ENCODE peak calls at places on chromosomes 6 and 20, in nine cellular contexts. One of them, this sample, is unnamed.

GRCh38 chr6:116399287-116399686 is 28.5 kb downstream of the DSE start:
- ATAC-seq in left colon: no peak
- ATAC-seq in activated B cell treated with CpG ODN at 0.5 μM for 24 hours: no peak
- ATAC-seq in left lobe of liver: no peak
- ATAC-seq in mucosa of descending colon: no peak
- ATAC-seq in T-cell: no peak
- ATAC-seq in HCT116: no peak
- ATAC-seq in activated naive CD4-positive, alpha-beta T cell treated with anti-CD3 and anti-CD28 coated beads, Interleukin-2, amount 50 U/mL, for 72 hours: no peak
- ATAC-seq in activated T-cell treated with anti-CD3 and anti-CD28 coated beads, Interleukin-2, amount 50 U/mL, for 72 hours: no peak
- ATAC-seq in this sample: no peak

GRCh38 chr6:10521104-10521808 is at the start of gene GCNT2:
- ATAC-seq in HCT116: peak
- ATAC-seq in activated B cell treated with CpG ODN at 0.5 μM for 24 hours: peak
- ATAC-seq in activated naive CD4-positive, alpha-beta T cell treated with anti-CD3 and anti-CD28 coated beads, Interleukin-2, amount 50 U/mL, for 72 hours: no peak
- ATAC-seq in mucosa of descending colon: peak
- ATAC-seq in left colon: peak
- ATAC-seq in left lobe of liver: no peak
- ATAC-seq in T-cell: no peak
- ATAC-seq in activated T-cell treated with anti-CD3 and anti-CD28 coated beads, Interleukin-2, amount 50 U/mL, for 72 hours: no peak
- ATAC-seq in this sample: peak

GRCh38 chr6:140045116-140045515 is 670.7 kb upstream of the CITED2 start:
- ATAC-seq in activated naive CD4-positive, alpha-beta T cell treated with anti-CD3 and anti-CD28 coated beads, Interleukin-2, amount 50 U/mL, for 72 hours: no peak
- ATAC-seq in HCT116: no peak
- ATAC-seq in left lobe of liver: no peak
- ATAC-seq in T-cell: no peak
- ATAC-seq in activated T-cell treated with anti-CD3 and anti-CD28 coated beads, Interleukin-2, amount 50 U/mL, for 72 hours: no peak
- ATAC-seq in mucosa of descending colon: no peak
- ATAC-seq in left colon: no peak
- ATAC-seq in activated B cell treated with CpG ODN at 0.5 μM for 24 hours: no peak
- ATAC-seq in this sample: no peak

GRCh38 chr6:81362246-81362645 is 390.2 kb downstream of the TENT5A start:
- ATAC-seq in left colon: no peak
- ATAC-seq in mucosa of descending colon: no peak
- ATAC-seq in HCT116: no peak
- ATAC-seq in T-cell: no peak
- ATAC-seq in left lobe of liver: no peak
- ATAC-seq in activated T-cell treated with anti-CD3 and anti-CD28 coated beads, Interleukin-2, amount 50 U/mL, for 72 hours: no peak
- ATAC-seq in activated B cell treated with CpG ODN at 0.5 μM for 24 hours: no peak
- ATAC-seq in activated naive CD4-positive, alpha-beta T cell treated with anti-CD3 and anti-CD28 coated beads, Interleukin-2, amount 50 U/mL, for 72 hours: no peak
- ATAC-seq in this sample: no peak

GRCh38 chr20:54727490-54727889 is 252.1 kb downstream of the DOK5 start:
- ATAC-seq in left colon: no peak
- ATAC-seq in mucosa of descending colon: no peak
- ATAC-seq in activated naive CD4-positive, alpha-beta T cell treated with anti-CD3 and anti-CD28 coated beads, Interleukin-2, amount 50 U/mL, for 72 hours: no peak
- ATAC-seq in HCT116: no peak
- ATAC-seq in activated B cell treated with CpG ODN at 0.5 μM for 24 hours: no peak
- ATAC-seq in activated T-cell treated with anti-CD3 and anti-CD28 coated beads, Interleukin-2, amount 50 U/mL, for 72 hours: no peak
- ATAC-seq in left lobe of liver: no peak
- ATAC-seq in T-cell: no peak
- ATAC-seq in this sample: no peak

GRCh38 chr6:20946037-20946436 is 411.8 kb downstream of the CDKAL1 start:
- ATAC-seq in left lobe of liver: no peak
- ATAC-seq in activated B cell treated with CpG ODN at 0.5 μM for 24 hours: no peak
- ATAC-seq in activated naive CD4-positive, alpha-beta T cell treated with anti-CD3 and anti-CD28 coated beads, Interleukin-2, amount 50 U/mL, for 72 hours: peak
- ATAC-seq in activated T-cell treated with anti-CD3 and anti-CD28 coated beads, Interleukin-2, amount 50 U/mL, for 72 hours: peak
- ATAC-seq in mucosa of descending colon: no peak
- ATAC-seq in HCT116: peak
- ATAC-seq in left colon: no peak
- ATAC-seq in T-cell: no peak
- ATAC-seq in this sample: no peak

GRCh38 chr6:27608916-27609883 is 136.3 kb upstream of the ZNF184 start:
- ATAC-seq in activated B cell treated with CpG ODN at 0.5 μM for 24 hours: no peak
- ATAC-seq in left colon: peak
- ATAC-seq in left lobe of liver: peak
- ATAC-seq in mucosa of descending colon: peak
- ATAC-seq in T-cell: no peak
- ATAC-seq in activated T-cell treated with anti-CD3 and anti-CD28 coated beads, Interleukin-2, amount 50 U/mL, for 72 hours: no peak
- ATAC-seq in HCT116: peak
- ATAC-seq in activated naive CD4-positive, alpha-beta T cell treated with anti-CD3 and anti-CD28 coated beads, Interleukin-2, amount 50 U/mL, for 72 hours: no peak
- ATAC-seq in this sample: peak

GRCh38 chr20:5172903-5173463 is 46.2 kb downstream of the CDS2 start:
- ATAC-seq in activated naive CD4-positive, alpha-beta T cell treated with anti-CD3 and anti-CD28 coated beads, Interleukin-2, amount 50 U/mL, for 72 hours: no peak
- ATAC-seq in mucosa of descending colon: no peak
- ATAC-seq in left colon: no peak
- ATAC-seq in left lobe of liver: peak
- ATAC-seq in T-cell: no peak
- ATAC-seq in activated T-cell treated with anti-CD3 and anti-CD28 coated beads, Interleukin-2, amount 50 U/mL, for 72 hours: no peak
- ATAC-seq in activated B cell treated with CpG ODN at 0.5 μM for 24 hours: no peak
- ATAC-seq in HCT116: no peak
- ATAC-seq in this sample: no peak

GRCh38 chr20:61639200-61639599 is 387.1 kb downstream of the CDH4 start:
- ATAC-seq in activated naive CD4-positive, alpha-beta T cell treated with anti-CD3 and anti-CD28 coated beads, Interleukin-2, amount 50 U/mL, for 72 hours: no peak
- ATAC-seq in activated T-cell treated with anti-CD3 and anti-CD28 coated beads, Interleukin-2, amount 50 U/mL, for 72 hours: no peak
- ATAC-seq in HCT116: no peak
- ATAC-seq in T-cell: no peak
- ATAC-seq in left lobe of liver: no peak
- ATAC-seq in activated B cell treated with CpG ODN at 0.5 μM for 24 hours: no peak
- ATAC-seq in left colon: no peak
- ATAC-seq in mucosa of descending colon: no peak
- ATAC-seq in this sample: no peak

GRCh38 chr20:49542514-49542991 is 25.4 kb downstream of the PTGIS start:
- ATAC-seq in T-cell: no peak
- ATAC-seq in left colon: no peak
- ATAC-seq in activated T-cell treated with anti-CD3 and anti-CD28 coated beads, Interleukin-2, amount 50 U/mL, for 72 hours: peak
- ATAC-seq in activated naive CD4-positive, alpha-beta T cell treated with anti-CD3 and anti-CD28 coated beads, Interleukin-2, amount 50 U/mL, for 72 hours: peak
- ATAC-seq in mucosa of descending colon: no peak
- ATAC-seq in left lobe of liver: no peak
- ATAC-seq in HCT116: no peak
- ATAC-seq in activated B cell treated with CpG ODN at 0.5 μM for 24 hours: no peak
- ATAC-seq in this sample: no peak

GRCh38 chr6:155377061-155377460 is 62.8 kb upstream of the TFB1M start:
- ATAC-seq in T-cell: no peak
- ATAC-seq in left colon: no peak
- ATAC-seq in HCT116: no peak
- ATAC-seq in left lobe of liver: no peak
- ATAC-seq in activated B cell treated with CpG ODN at 0.5 μM for 24 hours: no peak
- ATAC-seq in activated naive CD4-positive, alpha-beta T cell treated with anti-CD3 and anti-CD28 coated beads, Interleukin-2, amount 50 U/mL, for 72 hours: no peak
- ATAC-seq in mucosa of descending colon: no peak
- ATAC-seq in activated T-cell treated with anti-CD3 and anti-CD28 coated beads, Interleukin-2, amount 50 U/mL, for 72 hours: no peak
- ATAC-seq in this sample: no peak

GRCh38 chr6:149755300-149756260 is 6.0 kb downstream of the PCMT1 start:
- ATAC-seq in activated B cell treated with CpG ODN at 0.5 μM for 24 hours: peak
- ATAC-seq in activated naive CD4-positive, alpha-beta T cell treated with anti-CD3 and anti-CD28 coated beads, Interleukin-2, amount 50 U/mL, for 72 hours: no peak
- ATAC-seq in activated T-cell treated with anti-CD3 and anti-CD28 coated beads, Interleukin-2, amount 50 U/mL, for 72 hours: no peak
- ATAC-seq in T-cell: no peak
- ATAC-seq in left colon: peak
- ATAC-seq in mucosa of descending colon: peak
- ATAC-seq in left lobe of liver: peak
- ATAC-seq in HCT116: no peak
- ATAC-seq in this sample: peak

GRCh38 chr6:36599791-36600209 is 5.6 kb downstream of the SRSF3 start:
- ATAC-seq in HCT116: peak
- ATAC-seq in left lobe of liver: peak
- ATAC-seq in activated T-cell treated with anti-CD3 and anti-CD28 coated beads, Interleukin-2, amount 50 U/mL, for 72 hours: peak
- ATAC-seq in mucosa of descending colon: peak
- ATAC-seq in T-cell: peak
- ATAC-seq in left colon: no peak
- ATAC-seq in activated naive CD4-positive, alpha-beta T cell treated with anti-CD3 and anti-CD28 coated beads, Interleukin-2, amount 50 U/mL, for 72 hours: peak
- ATAC-seq in activated B cell treated with CpG ODN at 0.5 μM for 24 hours: no peak
- ATAC-seq in this sample: peak

GRCh38 chr6:144548525-144548924 is 263.4 kb downstream of the UTRN start:
- ATAC-seq in mucosa of descending colon: no peak
- ATAC-seq in left colon: no peak
- ATAC-seq in activated naive CD4-positive, alpha-beta T cell treated with anti-CD3 and anti-CD28 coated beads, Interleukin-2, amount 50 U/mL, for 72 hours: no peak
- ATAC-seq in left lobe of liver: peak
- ATAC-seq in T-cell: no peak
- ATAC-seq in HCT116: no peak
- ATAC-seq in activated T-cell treated with anti-CD3 and anti-CD28 coated beads, Interleukin-2, amount 50 U/mL, for 72 hours: no peak
- ATAC-seq in activated B cell treated with CpG ODN at 0.5 μM for 24 hours: no peak
- ATAC-seq in this sample: no peak

GRCh38 chr6:164826831-164827468 is 482.5 kb downstream of the C6orf118 start:
- ATAC-seq in left lobe of liver: no peak
- ATAC-seq in mucosa of descending colon: no peak
- ATAC-seq in activated naive CD4-positive, alpha-beta T cell treated with anti-CD3 and anti-CD28 coated beads, Interleukin-2, amount 50 U/mL, for 72 hours: no peak
- ATAC-seq in T-cell: no peak
- ATAC-seq in activated B cell treated with CpG ODN at 0.5 μM for 24 hours: no peak
- ATAC-seq in HCT116: no peak
- ATAC-seq in activated T-cell treated with anti-CD3 and anti-CD28 coated beads, Interleukin-2, amount 50 U/mL, for 72 hours: no peak
- ATAC-seq in left colon: no peak
- ATAC-seq in this sample: peak

GRCh38 chr20:18397090-18397489 is 69.7 kb downstream of the DZANK1 start:
- ATAC-seq in HCT116: no peak
- ATAC-seq in activated B cell treated with CpG ODN at 0.5 μM for 24 hours: no peak
- ATAC-seq in left colon: no peak
- ATAC-seq in activated naive CD4-positive, alpha-beta T cell treated with anti-CD3 and anti-CD28 coated beads, Interleukin-2, amount 50 U/mL, for 72 hours: no peak
- ATAC-seq in left lobe of liver: no peak
- ATAC-seq in T-cell: no peak
- ATAC-seq in activated T-cell treated with anti-CD3 and anti-CD28 coated beads, Interleukin-2, amount 50 U/mL, for 72 hours: no peak
- ATAC-seq in mucosa of descending colon: no peak
- ATAC-seq in this sample: no peak

GRCh38 chr6:169229611-169230321 is 23.9 kb downstream of the THBS2 start:
- ATAC-seq in HCT116: no peak
- ATAC-seq in activated B cell treated with CpG ODN at 0.5 μM for 24 hours: no peak
- ATAC-seq in T-cell: no peak
- ATAC-seq in left lobe of liver: no peak
- ATAC-seq in mucosa of descending colon: no peak
- ATAC-seq in left colon: no peak
- ATAC-seq in activated naive CD4-positive, alpha-beta T cell treated with anti-CD3 and anti-CD28 coated beads, Interleukin-2, amount 50 U/mL, for 72 hours: no peak
- ATAC-seq in activated T-cell treated with anti-CD3 and anti-CD28 coated beads, Interleukin-2, amount 50 U/mL, for 72 hours: no peak
- ATAC-seq in this sample: no peak

GRCh38 chr6:167485186-167485978 is 160.5 kb downstream of the TTLL2 start:
- ATAC-seq in activated B cell treated with CpG ODN at 0.5 μM for 24 hours: no peak
- ATAC-seq in mucosa of descending colon: peak
- ATAC-seq in HCT116: peak
- ATAC-seq in left colon: no peak
- ATAC-seq in activated naive CD4-positive, alpha-beta T cell treated with anti-CD3 and anti-CD28 coated beads, Interleukin-2, amount 50 U/mL, for 72 hours: no peak
- ATAC-seq in activated T-cell treated with anti-CD3 and anti-CD28 coated beads, Interleukin-2, amount 50 U/mL, for 72 hours: no peak
- ATAC-seq in left lobe of liver: peak
- ATAC-seq in T-cell: no peak
- ATAC-seq in this sample: peak

GRCh38 chr6:81901589-81901988 is 149.1 kb upstream of the TENT5A start:
- ATAC-seq in activated B cell treated with CpG ODN at 0.5 μM for 24 hours: no peak
- ATAC-seq in activated T-cell treated with anti-CD3 and anti-CD28 coated beads, Interleukin-2, amount 50 U/mL, for 72 hours: no peak
- ATAC-seq in left colon: no peak
- ATAC-seq in mucosa of descending colon: no peak
- ATAC-seq in T-cell: no peak
- ATAC-seq in activated naive CD4-positive, alpha-beta T cell treated with anti-CD3 and anti-CD28 coated beads, Interleukin-2, amount 50 U/mL, for 72 hours: no peak
- ATAC-seq in left lobe of liver: no peak
- ATAC-seq in HCT116: no peak
- ATAC-seq in this sample: no peak

GRCh38 chr6:3245216-3245615 is 13.5 kb upstream of the PSMG4 start:
- ATAC-seq in HCT116: no peak
- ATAC-seq in activated B cell treated with CpG ODN at 0.5 μM for 24 hours: no peak
- ATAC-seq in left colon: no peak
- ATAC-seq in left lobe of liver: peak
- ATAC-seq in activated naive CD4-positive, alpha-beta T cell treated with anti-CD3 and anti-CD28 coated beads, Interleukin-2, amount 50 U/mL, for 72 hours: no peak
- ATAC-seq in mucosa of descending colon: no peak
- ATAC-seq in T-cell: no peak
- ATAC-seq in activated T-cell treated with anti-CD3 and anti-CD28 coated beads, Interleukin-2, amount 50 U/mL, for 72 hours: no peak
- ATAC-seq in this sample: no peak

GRCh38 chr6:2594868-2595267 is 155.9 kb downstream of the MYLK4 start:
- ATAC-seq in mucosa of descending colon: no peak
- ATAC-seq in activated naive CD4-positive, alpha-beta T cell treated with anti-CD3 and anti-CD28 coated beads, Interleukin-2, amount 50 U/mL, for 72 hours: no peak
- ATAC-seq in left lobe of liver: no peak
- ATAC-seq in left colon: no peak
- ATAC-seq in activated T-cell treated with anti-CD3 and anti-CD28 coated beads, Interleukin-2, amount 50 U/mL, for 72 hours: no peak
- ATAC-seq in T-cell: no peak
- ATAC-seq in HCT116: no peak
- ATAC-seq in activated B cell treated with CpG ODN at 0.5 μM for 24 hours: no peak
- ATAC-seq in this sample: peak

GRCh38 chr6:45650527-45651135 is 272.9 kb upstream of the SUPT3H start:
- ATAC-seq in T-cell: no peak
- ATAC-seq in mucosa of descending colon: no peak
- ATAC-seq in HCT116: peak
- ATAC-seq in activated T-cell treated with anti-CD3 and anti-CD28 coated beads, Interleukin-2, amount 50 U/mL, for 72 hours: no peak
- ATAC-seq in left colon: no peak
- ATAC-seq in activated B cell treated with CpG ODN at 0.5 μM for 24 hours: no peak
- ATAC-seq in activated naive CD4-positive, alpha-beta T cell treated with anti-CD3 and anti-CD28 coated beads, Interleukin-2, amount 50 U/mL, for 72 hours: no peak
- ATAC-seq in left lobe of liver: no peak
- ATAC-seq in this sample: no peak

GRCh38 chr6:384898-385297 is 6.7 kb upstream of the IRF4 start:
- ATAC-seq in HCT116: no peak
- ATAC-seq in activated B cell treated with CpG ODN at 0.5 μM for 24 hours: no peak
- ATAC-seq in left lobe of liver: no peak
- ATAC-seq in mucosa of descending colon: no peak
- ATAC-seq in left colon: no peak
- ATAC-seq in activated T-cell treated with anti-CD3 and anti-CD28 coated beads, Interleukin-2, amount 50 U/mL, for 72 hours: no peak
- ATAC-seq in T-cell: no peak
- ATAC-seq in activated naive CD4-positive, alpha-beta T cell treated with anti-CD3 and anti-CD28 coated beads, Interleukin-2, amount 50 U/mL, for 72 hours: no peak
- ATAC-seq in this sample: no peak

GRCh38 chr20:19960745-19961144 is 56.4 kb upstream of the NAA20 start:
- ATAC-seq in activated T-cell treated with anti-CD3 and anti-CD28 coated beads, Interleukin-2, amount 50 U/mL, for 72 hours: no peak
- ATAC-seq in left lobe of liver: no peak
- ATAC-seq in HCT116: no peak
- ATAC-seq in left colon: no peak
- ATAC-seq in T-cell: no peak
- ATAC-seq in activated B cell treated with CpG ODN at 0.5 μM for 24 hours: no peak
- ATAC-seq in mucosa of descending colon: no peak
- ATAC-seq in activated naive CD4-positive, alpha-beta T cell treated with anti-CD3 and anti-CD28 coated beads, Interleukin-2, amount 50 U/mL, for 72 hours: no peak
- ATAC-seq in this sample: no peak

GRCh38 chr20:52047811-52048302 is 143.7 kb downstream of the ZFP64 start:
- ATAC-seq in HCT116: no peak
- ATAC-seq in T-cell: peak
- ATAC-seq in activated T-cell treated with anti-CD3 and anti-CD28 coated beads, Interleukin-2, amount 50 U/mL, for 72 hours: peak
- ATAC-seq in left colon: no peak
- ATAC-seq in activated naive CD4-positive, alpha-beta T cell treated with anti-CD3 and anti-CD28 coated beads, Interleukin-2, amount 50 U/mL, for 72 hours: peak
- ATAC-seq in left lobe of liver: no peak
- ATAC-seq in activated B cell treated with CpG ODN at 0.5 μM for 24 hours: no peak
- ATAC-seq in mucosa of descending colon: no peak
- ATAC-seq in this sample: no peak

This sample was measured in esophagus mucosa.